ENCODE peak calls at places on chromosomes 12 and 14, in seven cellular contexts. P, R, B, H, O, C and V are unnamed samples.

GRCh38 chr12:25005376-25005775 is 56.5 kb upstream of the BCAT1 start:
- DNase-seq in B (no peak), C (no peak), H (no peak), P (no peak), R (no peak), O (peak; percentile 76), V (no peak)

GRCh38 chr12:16526693-16527092 is 79.3 kb downstream of the LMO3 start:
- DNase-seq in B (no peak), O (no peak), R (peak; percentile 67), P (no peak), H (no peak), C (no peak), V (no peak)

GRCh38 chr12:49019435-49020317 is 1.1 kb upstream of the PRKAG1 start:
- DNase-seq in O (peak; percentile 72), R (peak; percentile 22), H (peak; percentile 32), C (no peak), P (peak; percentile 47), B (no peak), V (no peak)

GRCh38 chr12:79000501-79000900 is 135.9 kb downstream of the SYT1 start:
- DNase-seq in B (no peak), H (no peak), R (no peak), P (no peak), O (no peak), C (no peak), V (no peak)

GRCh38 chr14:37140176-37140575 is 32.2 kb downstream of the SLC25A21 start:
- DNase-seq in P (no peak), O (no peak), H (no peak), C (no peak), R (no peak), B (no peak), V (no peak)

GRCh38 chr12:13465641-13466040 is 269.1 kb downstream of the EMP1 start:
- DNase-seq in R (no peak), H (no peak), B (no peak), P (no peak), O (no peak), C (no peak), V (peak; percentile 19)

GRCh38 chr12:49762468-49762847 is 21.1 kb downstream of the TMBIM6 start:
- DNase-seq in O (no peak), H (no peak), C (no peak), P (no peak), R (no peak), B (no peak), V (no peak)

GRCh38 chr12:138898-139534 is 72.4 kb downstream of the IQSEC3 start:
- DNase-seq in O (no peak), P (no peak), B (no peak), C (no peak), R (no peak), H (no peak), V (no peak)

GRCh38 chr14:52844262-52845060 is 53.1 kb upstream of the GNPNAT1 start:
- DNase-seq in O (no peak), P (peak; percentile 49), H (no peak), C (no peak), B (no peak), R (no peak), V (no peak)

GRCh38 chr14:44565968-44566367 is 58.9 kb upstream of the FSCB start:
- DNase-seq in R (no peak), H (no peak), P (no peak), B (no peak), C (no peak), O (no peak), V (no peak)

GRCh38 chr14:64760146-64760755 is 56.0 kb downstream of the PLEKHG3 start:
- DNase-seq in H (peak; percentile 62), P (peak; percentile 32), C (no peak), O (peak; percentile 48), B (peak; percentile 79), R (peak; percentile 39), V (no peak)

GRCh38 chr12:130951636-130952035 is 2.1 kb upstream of the ADGRD1 start:
- DNase-seq in C (no peak), B (no peak), O (no peak), R (no peak), H (no peak), P (no peak), V (no peak)

GRCh38 chr12:100024974-100025555 is 40.3 kb upstream of the ANKS1B start:
- DNase-seq in P (peak; percentile 19), B (no peak), C (no peak), R (no peak), O (no peak), H (no peak), V (no peak)

GRCh38 chr12:24596768-24597388 is 352.0 kb downstream of the BCAT1 start:
- DNase-seq in H (no peak), R (no peak), C (no peak), O (peak; percentile 28), P (peak; percentile 60), B (no peak), V (no peak)

GRCh38 chr14:35286707-35287106 is 5.5 kb upstream of the PSMA6 start:
- DNase-seq in P (no peak), C (no peak), B (no peak), O (peak; percentile 40), R (no peak), H (no peak), V (no peak)

GRCh38 chr14:35525695-35526094 is 8.3 kb upstream of the INSM2 start:
- DNase-seq in R (no peak), H (no peak), O (no peak), P (no peak), C (no peak), B (no peak), V (no peak)

GRCh38 chr12:52354197-52354596 is 13.1 kb downstream of the KRT85 start:
- DNase-seq in B (peak; percentile 48), H (no peak), P (no peak), R (no peak), C (no peak), O (no peak), V (peak; percentile 8)

GRCh38 chr12:131604146-131604844 is 106.6 kb upstream of the SFSWAP start:
- DNase-seq in O (peak; percentile 29), B (no peak), P (no peak), R (no peak), H (no peak), C (no peak), V (no peak)

GRCh38 chr14:75647650-75648049 is 13.0 kb downstream of the ERG28 start:
- DNase-seq in P (peak; percentile 6), R (no peak), H (peak; percentile 54), O (no peak), B (no peak), C (no peak), V (no peak)

GRCh38 chr12:80469681-80470080 is 25.6 kb downstream of the PTPRQ start:
- DNase-seq in H (no peak), B (no peak), O (no peak), P (no peak), R (no peak), C (no peak), V (no peak)

GRCh38 chr14:103879570-103880333 is 32.4 kb upstream of the PPP1R13B start:
- DNase-seq in H (peak; percentile 85), R (peak; percentile 35), O (no peak), C (no peak), P (no peak), B (no peak), V (no peak)

GRCh38 chr12:110744697-110745264 is 2.1 kb upstream of the PPP1CC start:
- DNase-seq in R (no peak), O (no peak), H (peak; percentile 32), P (no peak), C (peak; percentile 68), B (no peak), V (no peak)

GRCh38 chr14:55807059-55807499 is 227.1 kb downstream of the KTN1 start:
- DNase-seq in P (peak; percentile 98), O (no peak), B (peak; percentile 79), R (peak; percentile 85), C (peak; percentile 49), H (peak; percentile 92), V (peak; percentile 52)

GRCh38 chr12:78562358-78563205 is 302.0 kb upstream of the SYT1 start:
- DNase-seq in B (no peak), R (no peak), C (no peak), H (no peak), O (peak; percentile 4), P (peak; percentile 46), V (no peak)

GRCh38 chr12:115398311-115398781 is 714.4 kb upstream of the TBX3 start:
- DNase-seq in R (no peak), O (no peak), P (no peak), C (no peak), H (peak; percentile 48), B (no peak), V (no peak)

GRCh38 chr14:21525995-21526671 is at the start of gene SALL2:
- DNase-seq in C (peak; percentile 35), R (peak; percentile 88), P (peak; percentile 63), H (peak; percentile 59), O (peak; percentile 66), B (peak; percentile 86), V (peak; percentile 35)

GRCh38 chr14:56817396-56817921 is 7.2 kb upstream of the OTX2 start:
- DNase-seq in O (no peak), H (no peak), C (no peak), R (no peak), B (no peak), P (no peak), V (no peak)
- H3K4me1 ChIP-seq in O (no peaks in the 10 kb centered on the region), H (no peaks in the 10 kb centered on the region), C (peaks cover 20% of the 10 kb centered on the region), R (no peaks in the 10 kb centered on the region), B (no peaks in the 10 kb centered on the region), P (no peaks in the 10 kb centered on the region), V (no peaks in the 10 kb centered on the region)

GRCh38 chr14:93965968-93966474 is 10.3 kb downstream of the ASB2 start:
- DNase-seq in H (no peak), B (no peak), O (no peak), R (no peak), P (no peak), C (no peak), V (no peak)
- H3K4me1 ChIP-seq in H (no peaks in the 10 kb centered on the region), B (peaks cover 78% of the 10 kb centered on the region), O (peaks cover 81% of the 10 kb centered on the region), R (no peaks in the 10 kb centered on the region), P (no peaks in the 10 kb centered on the region), C (peaks cover 22% of the 10 kb centered on the region), V (peaks cover 96% of the 10 kb centered on the region)

DNA sequence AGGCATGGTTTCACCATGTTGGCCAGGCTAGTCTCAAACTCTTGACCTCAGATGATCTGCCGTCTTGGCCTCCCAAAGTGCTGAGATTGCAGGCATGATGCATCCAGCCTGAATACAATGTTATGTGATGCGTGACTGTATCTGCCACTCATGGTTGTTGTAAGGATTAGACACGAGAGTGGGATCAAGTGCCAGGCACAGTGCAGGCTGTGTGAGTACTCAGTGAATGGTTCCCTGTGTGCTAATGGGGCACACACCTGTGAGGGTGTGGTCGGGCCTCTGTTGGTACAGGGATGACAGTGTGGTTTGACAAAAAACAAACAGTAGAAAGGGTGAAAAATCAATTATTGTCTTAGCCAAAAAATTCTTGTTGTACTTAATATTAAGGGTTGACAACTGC is 61.8 kb downstream of the TECPR2 start:
- DNase-seq in P (no peak), H (no peak), B (no peak), O (no peak), C (no peak), R (no peak), V (no peak)
- H3K4me1 ChIP-seq in P (no peaks in the 10 kb centered on the region), H (no peaks in the 10 kb centered on the region), B (no peaks in the 10 kb centered on the region), O (no peaks in the 10 kb centered on the region), C (no peaks in the 10 kb centered on the region), R (no peaks in the 10 kb centered on the region), V (no peaks in the 10 kb centered on the region)

DNA sequence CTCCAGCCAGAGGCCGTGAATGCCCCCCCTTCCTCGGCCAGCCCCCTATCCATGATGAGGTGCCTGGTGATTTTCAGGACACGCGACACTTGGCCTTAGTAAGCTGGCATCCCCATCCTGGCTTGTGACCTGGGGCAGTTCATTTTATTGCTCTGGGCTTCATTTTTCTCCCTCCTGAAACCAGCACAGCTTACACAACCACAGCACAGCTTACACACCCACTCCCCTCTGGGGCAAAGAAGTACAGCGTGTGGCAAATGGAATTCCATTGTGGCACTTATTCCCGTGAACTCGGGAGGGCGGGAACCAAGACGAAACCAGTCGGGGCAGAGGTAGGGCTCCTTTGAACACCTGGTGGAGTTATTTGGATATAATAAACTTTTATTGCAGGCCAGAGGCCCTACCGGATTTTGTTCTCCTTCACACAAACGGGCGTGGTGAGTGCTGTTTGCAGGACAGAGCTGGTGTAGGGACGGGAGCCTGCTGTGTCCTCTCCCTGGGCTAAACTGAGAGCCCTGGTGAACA is 29.1 kb downstream of the CD9 start:
- DNase-seq in P (no peak), B (peak; percentile 84), C (peak; percentile 99), O (no peak), H (no peak), R (no peak), V (no peak)
- H3K4me1 ChIP-seq in P (peaks cover 75% of the 10 kb centered on the region), B (peaks cover 99% of the 10 kb centered on the region), C (peaks cover 70% of the 10 kb centered on the region), O (peaks cover 22% of the 10 kb centered on the region), H (peaks cover 20% of the 10 kb centered on the region), R (peaks cover 60% of the 10 kb centered on the region), V (peaks cover 94% of the 10 kb centered on the region)